ENCODE peak calls at places on chromosome 11, in seven cellular contexts. One of them, this sample, is unnamed.

GRCh38 chr11:93842461-93842860 is 8.0 kb downstream of the VSTM5 start:
- DNase-seq in GM04503: no peak
- DNase-seq in activated CD4-positive, alpha-beta T cell treated with anti-CD3 and anti-CD28 coated beads, Interleukin-2, amount 50 U/mL, for 1 hour: no peak
- DNase-seq in RCC 7860: peak; percentile 73
- DNase-seq in AG04450: peak; percentile 7
- DNase-seq in COR-L47: no peak
- DNase-seq in activated T-helper 1 cell treated with Interleukin-2 at 50 U/mL for 16 hours: no peak
- DNase-seq in this sample: peak; percentile 32

GRCh38 chr11:131099013-131099412 is 182.7 kb upstream of the SNX19 start:
- DNase-seq in GM04503: peak; percentile 39
- DNase-seq in activated CD4-positive, alpha-beta T cell treated with anti-CD3 and anti-CD28 coated beads, Interleukin-2, amount 50 U/mL, for 1 hour: no peak
- DNase-seq in RCC 7860: no peak
- DNase-seq in AG04450: no peak
- DNase-seq in COR-L47: no peak
- DNase-seq in activated T-helper 1 cell treated with Interleukin-2 at 50 U/mL for 16 hours: no peak
- DNase-seq in this sample: no peak

GRCh38 chr11:12599408-12600143 is 74.6 kb upstream of the TEAD1 start:
- DNase-seq in GM04503: no peak
- DNase-seq in activated CD4-positive, alpha-beta T cell treated with anti-CD3 and anti-CD28 coated beads, Interleukin-2, amount 50 U/mL, for 1 hour: peak; percentile 13
- DNase-seq in RCC 7860: no peak
- DNase-seq in AG04450: no peak
- DNase-seq in COR-L47: no peak
- DNase-seq in activated T-helper 1 cell treated with Interleukin-2 at 50 U/mL for 16 hours: no peak
- DNase-seq in this sample: no peak

GRCh38 chr11:68980776-68981065 is at the start of gene MRGPRD:
- DNase-seq in GM04503: no peak
- DNase-seq in activated CD4-positive, alpha-beta T cell treated with anti-CD3 and anti-CD28 coated beads, Interleukin-2, amount 50 U/mL, for 1 hour: no peak
- DNase-seq in RCC 7860: no peak
- DNase-seq in AG04450: no peak
- DNase-seq in COR-L47: no peak
- DNase-seq in activated T-helper 1 cell treated with Interleukin-2 at 50 U/mL for 16 hours: no peak
- DNase-seq in this sample: no peak

GRCh38 chr11:133382217-133382746 is 150.0 kb downstream of the OPCML start:
- DNase-seq in GM04503: no peak
- DNase-seq in activated CD4-positive, alpha-beta T cell treated with anti-CD3 and anti-CD28 coated beads, Interleukin-2, amount 50 U/mL, for 1 hour: no peak
- DNase-seq in RCC 7860: no peak
- DNase-seq in AG04450: no peak
- DNase-seq in COR-L47: no peak
- DNase-seq in activated T-helper 1 cell treated with Interleukin-2 at 50 U/mL for 16 hours: no peak
- DNase-seq in this sample: no peak

GRCh38 chr11:57377098-57377497 is 3.9 kb downstream of the PRG3 start:
- DNase-seq in GM04503: no peak
- DNase-seq in activated CD4-positive, alpha-beta T cell treated with anti-CD3 and anti-CD28 coated beads, Interleukin-2, amount 50 U/mL, for 1 hour: no peak
- DNase-seq in RCC 7860: no peak
- DNase-seq in AG04450: no peak
- DNase-seq in COR-L47: no peak
- DNase-seq in activated T-helper 1 cell treated with Interleukin-2 at 50 U/mL for 16 hours: no peak
- DNase-seq in this sample: no peak

GRCh38 chr11:34624069-34624468 is 3.2 kb downstream of the EHF start:
- DNase-seq in GM04503: no peak
- DNase-seq in activated CD4-positive, alpha-beta T cell treated with anti-CD3 and anti-CD28 coated beads, Interleukin-2, amount 50 U/mL, for 1 hour: peak; percentile 3
- DNase-seq in RCC 7860: no peak
- DNase-seq in AG04450: no peak
- DNase-seq in COR-L47: no peak
- DNase-seq in activated T-helper 1 cell treated with Interleukin-2 at 50 U/mL for 16 hours: no peak
- DNase-seq in this sample: no peak

GRCh38 chr11:28836285-28837081 is 728.3 kb downstream of the METTL15 start:
- DNase-seq in GM04503: peak; percentile 98
- DNase-seq in activated CD4-positive, alpha-beta T cell treated with anti-CD3 and anti-CD28 coated beads, Interleukin-2, amount 50 U/mL, for 1 hour: no peak
- DNase-seq in RCC 7860: peak; percentile 100
- DNase-seq in AG04450: peak; percentile 89
- DNase-seq in COR-L47: peak; percentile 52
- DNase-seq in activated T-helper 1 cell treated with Interleukin-2 at 50 U/mL for 16 hours: no peak
- DNase-seq in this sample: peak; percentile 99

GRCh38 chr11:88799749-88800500 is 265.9 kb downstream of the GRM5 start:
- DNase-seq in GM04503: no peak
- DNase-seq in activated CD4-positive, alpha-beta T cell treated with anti-CD3 and anti-CD28 coated beads, Interleukin-2, amount 50 U/mL, for 1 hour: no peak
- DNase-seq in RCC 7860: no peak
- DNase-seq in AG04450: no peak
- DNase-seq in COR-L47: no peak
- DNase-seq in activated T-helper 1 cell treated with Interleukin-2 at 50 U/mL for 16 hours: no peak
- DNase-seq in this sample: no peak

This sample was measured in non-pigmented ciliary epithelial cell.